ENCODE peak calls at places on chromosomes 7 and 10, in eight cellular contexts. X, D, G, B, I, A, J and Y are unnamed samples.

GRCh38 chr10:31031205-31031665 is 430 bp downstream of the ZNF438 start:
- DNase-seq in X (no peak), D (no peak), G (no peak), B (no peak), I (peak; percentile 19), A (no peak), J (no peak), Y (no peak)

GRCh38 chr10:17516376-17516775 is 62.0 kb upstream of the ST8SIA6 start:
- DNase-seq in X (no peak), D (no peak), G (no peak), B (no peak), I (no peak), A (no peak), J (no peak), Y (no peak)

GRCh38 chr7:30983042-30983913 is 19.5 kb downstream of the GHRHR start:
- DNase-seq in X (peak; percentile 88), D (peak; percentile 88), G (peak; percentile 72), B (peak; percentile 90), I (peak; percentile 86), A (peak; percentile 94), J (peak; percentile 84), Y (peak; percentile 61)

GRCh38 chr7:88224596-88225275 is 4.9 kb upstream of the SRI start:
- DNase-seq in X (no peak), D (no peak), G (no peak), B (no peak), I (no peak), A (no peak), J (no peak), Y (no peak)

GRCh38 chr7:157461805-157462771 is 125.3 kb downstream of the DNAJB6 start:
- DNase-seq in X (no peak), D (no peak), G (peak; percentile 3), B (no peak), I (no peak), A (no peak), J (no peak), Y (no peak)

GRCh38 chr10:118730699-118731456 is 23.9 kb downstream of the CACUL1 start:
- DNase-seq in X (no peak), D (no peak), G (no peak), B (no peak), I (no peak), A (no peak), J (no peak), Y (no peak)

GRCh38 chr7:132767378-132767777 is 191.1 kb upstream of the PLXNA4 start:
- DNase-seq in X (no peak), D (no peak), G (no peak), B (no peak), I (no peak), A (no peak), J (no peak), Y (no peak)

GRCh38 chr7:142689439-142690168 is 59.7 kb upstream of the PRSS1 start:
- DNase-seq in X (peak; percentile 9), D (no peak), G (no peak), B (no peak), I (no peak), A (no peak), J (no peak), Y (no peak)

GRCh38 chr10:18400201-18400910 is 251.0 kb downstream of the NSUN6 start:
- DNase-seq in X (peak; percentile 61), D (no peak), G (no peak), B (no peak), I (no peak), A (peak; percentile 44), J (no peak), Y (peak; percentile 1)

GRCh38 chr7:3065724-3066143 is 22.1 kb upstream of the CARD11 start:
- DNase-seq in X (peak; percentile 58), D (no peak), G (peak; percentile 65), B (peak; percentile 52), I (no peak), A (peak; percentile 64), J (peak; percentile 52), Y (peak; percentile 51)

GRCh38 chr10:71302451-71302850 is 16.6 kb upstream of the SLC29A3 start:
- DNase-seq in X (no peak), D (no peak), G (no peak), B (no peak), I (peak; percentile 50), A (no peak), J (peak; percentile 47), Y (no peak)

GRCh38 chr7:98374285-98374680 is 26.6 kb downstream of the BAIAP2L1 start:
- DNase-seq in X (no peak), D (no peak), G (no peak), B (no peak), I (no peak), A (no peak), J (no peak), Y (no peak)

GRCh38 chr7:95817846-95818245 is 45.5 kb downstream of the DYNC1I1 start:
- DNase-seq in X (no peak), D (no peak), G (no peak), B (no peak), I (no peak), A (no peak), J (no peak), Y (no peak)

GRCh38 chr7:95822717-95823116 is 50.4 kb downstream of the DYNC1I1 start:
- DNase-seq in X (no peak), D (no peak), G (no peak), B (no peak), I (no peak), A (no peak), J (no peak), Y (no peak)

GRCh38 chr7:95824586-95824985 is 52.2 kb downstream of the DYNC1I1 start:
- DNase-seq in X (no peak), D (no peak), G (no peak), B (no peak), I (no peak), A (no peak), J (no peak), Y (no peak)

DNA sequence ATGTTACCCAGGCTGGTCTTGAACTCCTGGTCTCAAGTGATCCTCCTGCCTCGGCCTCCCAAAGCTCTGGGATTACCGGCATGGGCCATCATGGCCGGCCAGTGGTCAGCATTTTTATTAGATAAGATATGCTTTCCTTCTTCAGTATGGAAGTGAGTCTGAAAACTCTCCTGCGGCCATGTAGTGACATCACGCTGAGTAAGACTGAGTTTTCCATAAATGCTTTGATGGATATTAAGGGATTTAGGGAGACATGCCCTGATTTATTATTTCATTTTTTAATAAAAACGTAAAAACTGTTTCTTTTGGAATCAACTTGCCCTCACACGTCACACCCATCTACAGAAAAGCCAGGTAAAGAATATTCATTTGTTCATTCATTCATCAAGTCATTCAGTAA is 48.4 kb downstream of the DYNC1I1 start:
- DNase-seq in X (no peak), D (no peak), G (no peak), B (no peak), I (no peak), A (no peak), J (no peak), Y (no peak)
- H3K36me3 ChIP-seq in X (no peaks in the 10 kb centered on the region), D (no peaks in the 10 kb centered on the region), G (no peaks in the 10 kb centered on the region), B (no peaks in the 10 kb centered on the region), I (no peaks in the 10 kb centered on the region), A (no peaks in the 10 kb centered on the region), J (no peaks in the 10 kb centered on the region), Y (no peaks in the 10 kb centered on the region)

GRCh38 chr7:93231264-93231663 is 902 bp upstream of the VPS50 start:
- DNase-seq in X (no peak), D (no peak), G (no peak), B (no peak), I (no peak), A (no peak), J (no peak), Y (no peak)
- H3K4me3 ChIP-seq in X (peak overlapping the region; percentile 74), D (peak overlapping the region; percentile 79), G (peak overlapping the region; percentile 88), B (peak overlapping the region; percentile 84), I (peak overlapping the region; percentile 85), A (peak overlapping the region; percentile 79), J (peak overlapping the region; percentile 80), Y (peak overlapping the region; percentile 76)

DNA sequence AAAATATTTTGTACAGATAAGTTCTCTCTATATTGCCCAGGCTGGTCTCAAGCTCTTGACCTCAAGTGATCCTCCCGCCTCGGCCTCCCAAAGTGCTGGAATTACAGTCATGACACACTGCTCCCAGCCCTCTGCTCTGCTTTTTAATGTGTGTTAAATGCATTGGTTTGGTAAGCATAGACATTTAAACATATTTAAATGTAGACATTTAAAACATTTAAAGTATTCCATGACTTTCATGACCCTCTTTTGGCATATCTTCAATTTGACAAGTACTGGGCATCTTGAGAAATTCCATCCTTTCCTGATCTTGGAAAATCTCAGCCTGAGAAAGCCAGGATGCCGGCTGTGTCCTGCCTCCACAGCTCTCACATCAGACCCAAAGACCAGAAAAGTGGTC is 5.2 kb upstream of the SAR1A start:
- DNase-seq in X (no peak), D (no peak), G (no peak), B (no peak), I (no peak), A (no peak), J (no peak), Y (no peak)
- H3K36me3 ChIP-seq in X (no peaks in the 10 kb centered on the region), D (no peaks in the 10 kb centered on the region), G (no peaks in the 10 kb centered on the region), B (no peaks in the 10 kb centered on the region), I (no peaks in the 10 kb centered on the region), A (no peaks in the 10 kb centered on the region), J (no peaks in the 10 kb centered on the region), Y (no peaks in the 10 kb centered on the region)

DNA sequence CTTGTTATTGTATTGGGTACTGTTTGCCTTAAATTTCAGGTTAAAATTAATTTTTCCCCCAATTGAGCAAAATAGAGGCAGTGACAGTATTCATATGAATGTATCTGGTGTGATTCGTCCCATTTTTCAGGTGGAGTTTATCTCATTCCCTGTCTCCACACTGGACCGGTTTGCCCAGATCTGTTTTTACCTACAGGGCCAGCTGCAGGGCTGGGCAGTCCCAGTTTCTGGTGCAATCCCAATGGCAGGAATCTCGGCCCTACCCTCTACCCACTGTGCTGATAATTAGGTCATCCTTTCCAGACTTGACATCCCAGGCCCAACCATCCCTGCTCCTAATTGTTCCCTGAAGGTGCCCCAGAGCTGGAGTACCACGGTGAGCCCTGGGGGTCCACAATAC is 49.8 kb upstream of the NFE2L3 start:
- DNase-seq in X (no peak), D (no peak), G (no peak), B (no peak), I (no peak), A (peak; percentile 31), J (no peak), Y (no peak)
- H3K4me3 ChIP-seq in X (peak overlapping the region; percentile 7), D (peak overlapping the region; percentile 31), G (no peak overlapping the region), B (no peak overlapping the region), I (no peak overlapping the region), A (peak overlapping the region; percentile 32), J (peak overlapping the region; percentile 1), Y (no peak overlapping the region)

GRCh38 chr7:12410523-12410922 is 6.9 kb upstream of the VWDE start:
- DNase-seq in X (no peak), D (no peak), G (no peak), B (no peak), I (no peak), A (no peak), J (no peak), Y (no peak)
- H3K36me3 ChIP-seq in X (no peaks in the 10 kb centered on the region), D (no peaks in the 10 kb centered on the region), G (no peaks in the 10 kb centered on the region), B (no peaks in the 10 kb centered on the region), I (no peaks in the 10 kb centered on the region), A (peaks cover 3% of the 10 kb centered on the region), J (no peaks in the 10 kb centered on the region), Y (no peaks in the 10 kb centered on the region)

GRCh38 chr10:100744136-100744979 is 1.0 kb upstream of the PAX2 start:
- DNase-seq in X (no peak), D (no peak), G (no peak), B (no peak), I (no peak), A (peak; percentile 63), J (no peak), Y (peak; percentile 43)
- H3K4me3 ChIP-seq in X (no peak overlapping the region), D (peak overlapping the region; percentile 44), G (no peak overlapping the region), B (peak overlapping the region; percentile 58), I (no peak overlapping the region), A (peak overlapping the region; percentile 51), J (no peak overlapping the region), Y (peak overlapping the region; percentile 60)